ENCODE peak calls at places on chromosomes 7 and 10, in four cellular contexts. U is CD4-positive, alpha-beta T cell; A is AG09319; H is Daoy. J is an unnamed sample.

GRCh38 chr7:26013551-26014083 is 138.4 kb upstream of the NFE2L3 start:
- DNase-seq in H (peak; percentile 59), U (no peak), A (no peak), J (no peak)

GRCh38 chr10:62492012-62492869 is 118.1 kb downstream of the ZNF365 start:
- DNase-seq in A (peak; percentile 4), H (no peak), U (no peak), J (no peak)

GRCh38 chr7:116630932-116631449 is 41.0 kb upstream of the MET start:
- DNase-seq in U (no peak), A (no peak), H (peak; percentile 98), J (no peak)

GRCh38 chr7:45988405-45989057 is 67.5 kb upstream of the IGFBP3 start:
- DNase-seq in U (no peak), A (no peak), H (no peak), J (no peak)

GRCh38 chr10:31011660-31012022 is 20.0 kb downstream of the ZNF438 start:
- DNase-seq in H (no peak), A (no peak), U (no peak), J (no peak)

GRCh38 chr7:137898839-137899681 is 52.3 kb upstream of the DGKI start:
- DNase-seq in A (no peak), U (peak; percentile 68), H (peak; percentile 89), J (peak; percentile 88)

GRCh38 chr7:25495342-25495855 is 267.1 kb upstream of the NPVF start:
- DNase-seq in U (no peak), A (no peak), H (no peak), J (no peak)

GRCh38 chr10:109962247-109962646 is 38.9 kb upstream of the XPNPEP1 start:
- DNase-seq in U (no peak), H (peak; percentile 15), A (no peak), J (no peak)

GRCh38 chr10:132910186-132910880 is 32.0 kb downstream of the CFAP46 start:
- DNase-seq in H (no peak), A (no peak), U (no peak), J (no peak)

GRCh38 chr7:12518920-12519681 is 51.4 kb upstream of the SCIN start:
- DNase-seq in U (no peak), H (no peak), A (no peak), J (peak; percentile 44)

GRCh38 chr10:125012851-125013528 is 71.1 kb downstream of the ZRANB1 start:
- DNase-seq in U (no peak), A (no peak), H (no peak), J (no peak)

GRCh38 chr7:100162874-100163533 is 4.5 kb upstream of the TRAPPC14 start:
- DNase-seq in U (no peak), A (no peak), H (no peak), J (no peak)

GRCh38 chr10:35447693-35448407 is 111.5 kb downstream of the CCNY start:
- DNase-seq in H (peak; percentile 50), U (no peak), A (no peak), J (peak; percentile 25)

GRCh38 chr10:81704596-81704995 is 170.4 kb upstream of the NRG3 start:
- DNase-seq in A (no peak), H (no peak), U (no peak), J (no peak)

GRCh38 chr7:1675673-1676549 is 5.8 kb downstream of the ELFN1 start:
- DNase-seq in U (no peak), H (no peak), A (no peak), J (no peak)

GRCh38 chr10:92755725-92756124 is 66.0 kb downstream of the HHEX start:
- DNase-seq in H (no peak), U (no peak), A (no peak), J (no peak)

GRCh38 chr10:132970641-132971438 is 28.5 kb upstream of the CFAP46 start:
- DNase-seq in H (no peak), U (no peak), A (no peak), J (no peak)

GRCh38 chr7:26627871-26628270 is 236.5 kb downstream of the SKAP2 start:
- DNase-seq in H (no peak), A (no peak), U (no peak), J (no peak)

GRCh38 chr7:157844611-157845010 is 507.8 kb downstream of the DNAJB6 start:
- DNase-seq in H (no peak), A (no peak), U (no peak), J (no peak)

GRCh38 chr10:121956111-121957061 is 18.6 kb downstream of the NSMCE4A start:
- DNase-seq in U (no peak), A (no peak), H (peak; percentile 17), J (no peak)

GRCh38 chr10:12408472-12408871 is 59.1 kb downstream of the CAMK1D start:
- DNase-seq in H (no peak), A (no peak), U (no peak), J (no peak)

GRCh38 chr10:47403401-47404318 is 19.6 kb upstream of the ZNF488 start:
- DNase-seq in H (peak; percentile 45), U (no peak), A (no peak), J (no peak)

GRCh38 chr10:80188713-80189112 is 16.6 kb downstream of the ANXA11 start:
- DNase-seq in H (no peak), U (no peak), A (no peak), J (no peak)

GRCh38 chr10:2202401-2202800 is 465.1 kb upstream of the ADARB2 start:
- DNase-seq in A (no peak), U (no peak), H (peak; percentile 39), J (no peak)

GRCh38 chr10:129963076-129963830 is 821 bp downstream of the EBF3 start:
- DNase-seq in H (peak; percentile 77), U (no peak), A (no peak), J (peak; percentile 66)

GRCh38 chr7:87000344-87000743 is 59.1 kb downstream of the ELAPOR2 start:
- DNase-seq in A (no peak), H (peak; percentile 19), U (no peak), J (no peak)

GRCh38 chr10:80416401-80417098 is 8.2 kb downstream of the PRXL2A start:
- DNase-seq in U (no peak), H (no peak), A (no peak), J (peak; percentile 28)

GRCh38 chr10:109770000-109770399 is 153.3 kb downstream of the XPNPEP1 start:
- DNase-seq in H (no peak), U (no peak), A (no peak), J (no peak)

GRCh38 chr10:112950714-112951348 is 784 bp downstream of the TCF7L2 start:
- DNase-seq in A (no peak), U (no peak), H (peak; percentile 49), J (peak; percentile 31)

J was measured in BE2C.